ENCODE peak calls at places on chromosome 7, in eight cellular contexts. G is GM10248; C is Caco-2; H is AG09319; U is retina; R is naive B cell; N is NCI-H345; J is stimulated activated naive CD8-positive, alpha-beta T cell treated with anti-CD3 and anti-CD28 coated beads, Interleukin-15, Interleukin-2, amounts not matched to agents 100 U/mL and 50 U/mL, for 24 hours. I is an unnamed sample.

GRCh38 chr7:151015967-151016366 is 8.3 kb downstream of the ATG9B start:
- DNase-seq in J (no peak), H (no peak), R (no peak), N (no peak), C (no peak), U (no peak), G (no peak), I (no peak)

GRCh38 chr7:120023494-120024167 is 249.3 kb upstream of the KCND2 start:
- DNase-seq in R (no peak), U (no peak), G (no peak), J (no peak), H (no peak), C (no peak), N (no peak), I (peak)

GRCh38 chr7:71266912-71267311 is 135.0 kb downstream of the GALNT17 start:
- DNase-seq in J (no peak), R (no peak), C (no peak), N (no peak), G (no peak), H (no peak), U (no peak), I (no peak)

GRCh38 chr7:101518348-101518747 is 110.7 kb downstream of the MYL10 start:
- DNase-seq in N (no peak), G (no peak), H (peak), R (no peak), J (no peak), C (no peak), U (no peak), I (peak)

GRCh38 chr7:81031243-81031642 is 112.4 kb upstream of the SEMA3C start:
- DNase-seq in G (no peak), U (no peak), R (no peak), N (no peak), H (no peak), J (no peak), C (no peak), I (no peak)

GRCh38 chr7:103598326-103598905 is 152.4 kb upstream of the SLC26A5 start:
- DNase-seq in R (no peak), H (no peak), C (no peak), G (no peak), J (no peak), U (no peak), N (no peak), I (no peak)

GRCh38 chr7:48458701-48459509 is 287.6 kb downstream of the ABCA13 start:
- DNase-seq in N (no peak), C (no peak), R (no peak), J (no peak), H (no peak), G (no peak), U (no peak), I (no peak)

GRCh38 chr7:80018941-80019808 is 115.5 kb upstream of the GNAI1 start:
- DNase-seq in N (peak), U (peak), J (peak), H (no peak), C (peak), G (peak), R (no peak), I (peak)

GRCh38 chr7:155962191-155962967 is 150.1 kb upstream of the SHH start:
- DNase-seq in U (no peak), H (no peak), G (no peak), J (peak), N (no peak), C (peak), R (no peak), I (no peak)

GRCh38 chr7:75866497-75867389 is 12.1 kb upstream of the RHBDD2 start:
- DNase-seq in N (peak), J (peak), G (peak), C (peak), H (peak), U (peak), R (peak), I (peak)

GRCh38 chr7:43294080-43294630 is 181.7 kb downstream of the HECW1 start:
- DNase-seq in U (no peak), J (no peak), G (no peak), N (no peak), R (no peak), H (peak), C (no peak), I (peak)

GRCh38 chr7:18619311-18619710 is 123.8 kb downstream of the HDAC9 start:
- DNase-seq in H (no peak), G (no peak), R (no peak), C (no peak), U (no peak), N (no peak), J (no peak), I (no peak)

GRCh38 chr7:95365151-95365550 is 31.0 kb downstream of the PON3 start:
- DNase-seq in J (no peak), H (no peak), N (no peak), G (no peak), R (no peak), C (no peak), U (no peak), I (no peak)

GRCh38 chr7:87395442-87396020 is 50.1 kb downstream of the CROT start:
- DNase-seq in J (no peak), H (no peak), N (no peak), R (no peak), G (no peak), U (no peak), C (no peak), I (no peak)

GRCh38 chr7:151003572-151003971 is 12.8 kb downstream of the NOS3 start:
- DNase-seq in G (no peak), C (no peak), N (peak), J (no peak), U (no peak), R (no peak), H (no peak), I (no peak)

GRCh38 chr7:11281953-11282352 is 308.3 kb downstream of the PHF14 start:
- DNase-seq in J (no peak), H (no peak), R (no peak), N (no peak), C (no peak), G (no peak), U (no peak), I (no peak)

GRCh38 chr7:636396-636795 is 90.1 kb upstream of the DNAAF5 start:
- DNase-seq in R (no peak), J (peak), G (no peak), H (no peak), N (peak), C (no peak), U (no peak), I (no peak)

GRCh38 chr7:100247152-100247757 is 27.5 kb downstream of the PVRIG start:
- DNase-seq in C (peak), G (no peak), H (peak), J (peak), N (peak), U (no peak), R (no peak), I (peak)